ENCODE peak calls at places on chromosomes 3 and 15, in six cellular contexts. One of them, this sample, is unnamed.

GRCh38 chr15:89662893-89663673 is 7.8 kb upstream of the KIF7 start:
- DNase-seq in AG04450: peak; percentile 72
- DNase-seq in GM13977: no peak
- DNase-seq in cardiac fibroblast: peak; percentile 94
- DNase-seq in Calu3: peak; percentile 82
- DNase-seq in CD8-positive, alpha-beta T cell: no peak
- DNase-seq in this sample: peak; percentile 96

GRCh38 chr15:49406352-49407118 is 16.5 kb upstream of the FGF7 start:
- DNase-seq in GM13977: no peak
- DNase-seq in AG04450: no peak
- DNase-seq in Calu3: no peak
- DNase-seq in cardiac fibroblast: no peak
- DNase-seq in CD8-positive, alpha-beta T cell: no peak
- DNase-seq in this sample: no peak

GRCh38 chr3:137808015-137808414 is 43.9 kb downstream of the SOX14 start:
- DNase-seq in CD8-positive, alpha-beta T cell: no peak
- DNase-seq in cardiac fibroblast: no peak
- DNase-seq in AG04450: no peak
- DNase-seq in GM13977: no peak
- DNase-seq in Calu3: no peak
- DNase-seq in this sample: no peak

GRCh38 chr3:114848087-114848486 is 299.0 kb downstream of the ZBTB20 start:
- DNase-seq in Calu3: no peak
- DNase-seq in CD8-positive, alpha-beta T cell: no peak
- DNase-seq in AG04450: no peak
- DNase-seq in GM13977: no peak
- DNase-seq in cardiac fibroblast: no peak
- DNase-seq in this sample: no peak

GRCh38 chr3:187150599-187150998 is 11.3 kb upstream of the RPL39L start:
- DNase-seq in cardiac fibroblast: no peak
- DNase-seq in Calu3: peak; percentile 48
- DNase-seq in AG04450: no peak
- DNase-seq in CD8-positive, alpha-beta T cell: peak; percentile 55
- DNase-seq in GM13977: no peak
- DNase-seq in this sample: no peak

GRCh38 chr3:122295286-122295685 is 29.8 kb upstream of the CSTA start:
- DNase-seq in AG04450: no peak
- DNase-seq in Calu3: no peak
- DNase-seq in CD8-positive, alpha-beta T cell: no peak
- DNase-seq in cardiac fibroblast: no peak
- DNase-seq in GM13977: no peak
- DNase-seq in this sample: no peak

GRCh38 chr3:151276038-151277027 is 2.0 kb downstream of the P2RY14 start:
- DNase-seq in AG04450: no peak
- DNase-seq in GM13977: no peak
- DNase-seq in CD8-positive, alpha-beta T cell: no peak
- DNase-seq in cardiac fibroblast: no peak
- DNase-seq in Calu3: no peak
- DNase-seq in this sample: no peak

GRCh38 chr3:129022114-129022994 is 21.2 kb downstream of the EFCC1 start:
- DNase-seq in cardiac fibroblast: peak; percentile 34
- DNase-seq in AG04450: peak; percentile 53
- DNase-seq in GM13977: no peak
- DNase-seq in CD8-positive, alpha-beta T cell: no peak
- DNase-seq in Calu3: no peak
- DNase-seq in this sample: no peak

GRCh38 chr3:12560505-12561188 is 3.8 kb downstream of the MKRN2 start:
- DNase-seq in cardiac fibroblast: no peak
- DNase-seq in AG04450: no peak
- DNase-seq in GM13977: peak; percentile 67
- DNase-seq in CD8-positive, alpha-beta T cell: no peak
- DNase-seq in Calu3: no peak
- DNase-seq in this sample: no peak

GRCh38 chr3:38581774-38582173 is 67.7 kb downstream of the SCN5A start:
- DNase-seq in GM13977: no peak
- DNase-seq in cardiac fibroblast: no peak
- DNase-seq in AG04450: no peak
- DNase-seq in Calu3: no peak
- DNase-seq in CD8-positive, alpha-beta T cell: no peak
- DNase-seq in this sample: no peak

GRCh38 chr15:62512906-62513305 is 347.8 kb upstream of the C2CD4B start:
- DNase-seq in cardiac fibroblast: no peak
- DNase-seq in Calu3: no peak
- DNase-seq in GM13977: no peak
- DNase-seq in CD8-positive, alpha-beta T cell: no peak
- DNase-seq in AG04450: no peak
- DNase-seq in this sample: no peak

GRCh38 chr15:62549345-62549970 is 384.4 kb upstream of the C2CD4B start:
- DNase-seq in cardiac fibroblast: peak; percentile 59
- DNase-seq in GM13977: no peak
- DNase-seq in Calu3: peak; percentile 45
- DNase-seq in AG04450: no peak
- DNase-seq in CD8-positive, alpha-beta T cell: no peak
- DNase-seq in this sample: peak; percentile 26

GRCh38 chr15:51750942-51751686 is at the start of gene TMOD2:
- DNase-seq in AG04450: no peak
- DNase-seq in cardiac fibroblast: peak; percentile 34
- DNase-seq in GM13977: peak; percentile 78
- DNase-seq in Calu3: peak; percentile 56
- DNase-seq in CD8-positive, alpha-beta T cell: peak; percentile 47
- DNase-seq in this sample: no peak

GRCh38 chr15:52797625-52798501 is 7.7 kb upstream of the ONECUT1 start:
- DNase-seq in AG04450: no peak
- DNase-seq in Calu3: no peak
- DNase-seq in CD8-positive, alpha-beta T cell: no peak
- DNase-seq in GM13977: peak; percentile 27
- DNase-seq in cardiac fibroblast: no peak
- DNase-seq in this sample: no peak

GRCh38 chr3:51710631-51711351 is 3.9 kb downstream of the GRM2 start:
- DNase-seq in cardiac fibroblast: no peak
- DNase-seq in AG04450: no peak
- DNase-seq in Calu3: peak; percentile 24
- DNase-seq in CD8-positive, alpha-beta T cell: no peak
- DNase-seq in GM13977: no peak
- DNase-seq in this sample: no peak

GRCh38 chr3:153158961-153159735 is 2.9 kb upstream of the RAP2B start:
- DNase-seq in AG04450: no peak
- DNase-seq in cardiac fibroblast: no peak
- DNase-seq in CD8-positive, alpha-beta T cell: no peak
- DNase-seq in Calu3: peak; percentile 74
- DNase-seq in GM13977: no peak
- DNase-seq in this sample: no peak

GRCh38 chr3:5442106-5442785 is 254.7 kb downstream of the EDEM1 start:
- DNase-seq in AG04450: no peak
- DNase-seq in cardiac fibroblast: no peak
- DNase-seq in Calu3: no peak
- DNase-seq in GM13977: no peak
- DNase-seq in CD8-positive, alpha-beta T cell: no peak
- DNase-seq in this sample: no peak

GRCh38 chr3:104911376-104911775 is 455.3 kb upstream of the ALCAM start:
- DNase-seq in GM13977: no peak
- DNase-seq in cardiac fibroblast: peak; percentile 25
- DNase-seq in Calu3: no peak
- DNase-seq in AG04450: no peak
- DNase-seq in CD8-positive, alpha-beta T cell: no peak
- DNase-seq in this sample: peak; percentile 4

GRCh38 chr3:69009559-69010410 is 3.7 kb downstream of the EOGT start:
- DNase-seq in GM13977: no peak
- DNase-seq in Calu3: no peak
- DNase-seq in AG04450: peak; percentile 86
- DNase-seq in cardiac fibroblast: peak; percentile 87
- DNase-seq in CD8-positive, alpha-beta T cell: no peak
- DNase-seq in this sample: peak; percentile 92

GRCh38 chr3:178155521-178155920 is 380.7 kb upstream of the KCNMB2 start:
- DNase-seq in cardiac fibroblast: no peak
- DNase-seq in CD8-positive, alpha-beta T cell: no peak
- DNase-seq in GM13977: no peak
- DNase-seq in Calu3: peak; percentile 16
- DNase-seq in AG04450: no peak
- DNase-seq in this sample: no peak

GRCh38 chr3:165643433-165643824 is 193.8 kb downstream of the BCHE start:
- DNase-seq in Calu3: peak; percentile 41
- DNase-seq in CD8-positive, alpha-beta T cell: no peak
- DNase-seq in cardiac fibroblast: peak; percentile 54
- DNase-seq in GM13977: no peak
- DNase-seq in AG04450: peak; percentile 6
- DNase-seq in this sample: peak; percentile 54

DNA sequence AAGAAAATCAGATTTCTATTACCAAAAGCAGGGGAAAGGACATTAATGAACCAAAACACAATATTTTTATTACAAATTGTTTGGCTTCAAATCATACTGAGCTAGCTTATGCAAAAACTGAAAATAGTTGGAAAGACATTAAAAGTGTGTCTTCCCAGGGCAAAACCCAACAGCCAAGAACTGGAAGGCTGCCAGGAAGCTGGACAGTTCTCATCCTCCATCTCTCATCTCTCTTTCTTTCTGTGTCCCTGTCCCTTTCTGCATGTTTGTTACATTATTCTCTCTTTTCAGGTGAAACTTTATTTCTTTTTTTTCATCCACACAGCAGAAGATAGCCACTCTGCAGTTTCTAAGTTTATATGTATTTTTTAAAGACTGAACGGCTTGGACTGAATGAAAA is 41.1 kb upstream of the SNTN start:
- DNase-seq in GM13977: no peak
- DNase-seq in AG04450: no peak
- DNase-seq in Calu3: no peak
- DNase-seq in cardiac fibroblast: peak; percentile 3
- DNase-seq in CD8-positive, alpha-beta T cell: no peak
- DNase-seq in this sample: no peak
- TF ChIP-seq CTCF in GM13977: no peak
- TF ChIP-seq CTCF in AG04450: no peak
- TF ChIP-seq CTCF in Calu3: no peak
- TF ChIP-seq CTCF in cardiac fibroblast: no peak
- TF ChIP-seq CTCF in CD8-positive, alpha-beta T cell: no peak
- TF ChIP-seq CTCF in this sample: no peak

GRCh38 chr3:111863942-111864341 is 4.9 kb downstream of the PHLDB2 start:
- DNase-seq in Calu3: no peak
- DNase-seq in cardiac fibroblast: no peak
- DNase-seq in CD8-positive, alpha-beta T cell: no peak
- DNase-seq in AG04450: no peak
- DNase-seq in GM13977: no peak
- DNase-seq in this sample: no peak

GRCh38 chr3:111867889-111868426 is 8.9 kb downstream of the PHLDB2 start:
- DNase-seq in Calu3: no peak
- DNase-seq in GM13977: no peak
- DNase-seq in AG04450: no peak
- DNase-seq in cardiac fibroblast: no peak
- DNase-seq in CD8-positive, alpha-beta T cell: no peak
- DNase-seq in this sample: no peak

GRCh38 chr3:111862415-111862814 is 3.4 kb downstream of the PHLDB2 start:
- DNase-seq in cardiac fibroblast: no peak
- DNase-seq in AG04450: no peak
- DNase-seq in GM13977: no peak
- DNase-seq in CD8-positive, alpha-beta T cell: no peak
- DNase-seq in Calu3: no peak
- DNase-seq in this sample: no peak

GRCh38 chr3:111862974-111863373 is 3.9 kb downstream of the PHLDB2 start:
- DNase-seq in Calu3: no peak
- DNase-seq in GM13977: no peak
- DNase-seq in cardiac fibroblast: no peak
- DNase-seq in CD8-positive, alpha-beta T cell: no peak
- DNase-seq in AG04450: no peak
- DNase-seq in this sample: no peak

GRCh38 chr3:111864821-111865656 is 6.0 kb downstream of the PHLDB2 start:
- DNase-seq in AG04450: peak; percentile 66
- DNase-seq in cardiac fibroblast: peak; percentile 87
- DNase-seq in Calu3: peak; percentile 11
- DNase-seq in CD8-positive, alpha-beta T cell: no peak
- DNase-seq in GM13977: no peak
- DNase-seq in this sample: peak; percentile 65
- TF ChIP-seq CTCF in AG04450: peak; percentile 33
- TF ChIP-seq CTCF in cardiac fibroblast: peak; percentile 31
- TF ChIP-seq CTCF in Calu3: no peak
- TF ChIP-seq CTCF in CD8-positive, alpha-beta T cell: no peak
- TF ChIP-seq CTCF in GM13977: peak; percentile 17
- TF ChIP-seq CTCF in this sample: peak; percentile 60

DNA sequence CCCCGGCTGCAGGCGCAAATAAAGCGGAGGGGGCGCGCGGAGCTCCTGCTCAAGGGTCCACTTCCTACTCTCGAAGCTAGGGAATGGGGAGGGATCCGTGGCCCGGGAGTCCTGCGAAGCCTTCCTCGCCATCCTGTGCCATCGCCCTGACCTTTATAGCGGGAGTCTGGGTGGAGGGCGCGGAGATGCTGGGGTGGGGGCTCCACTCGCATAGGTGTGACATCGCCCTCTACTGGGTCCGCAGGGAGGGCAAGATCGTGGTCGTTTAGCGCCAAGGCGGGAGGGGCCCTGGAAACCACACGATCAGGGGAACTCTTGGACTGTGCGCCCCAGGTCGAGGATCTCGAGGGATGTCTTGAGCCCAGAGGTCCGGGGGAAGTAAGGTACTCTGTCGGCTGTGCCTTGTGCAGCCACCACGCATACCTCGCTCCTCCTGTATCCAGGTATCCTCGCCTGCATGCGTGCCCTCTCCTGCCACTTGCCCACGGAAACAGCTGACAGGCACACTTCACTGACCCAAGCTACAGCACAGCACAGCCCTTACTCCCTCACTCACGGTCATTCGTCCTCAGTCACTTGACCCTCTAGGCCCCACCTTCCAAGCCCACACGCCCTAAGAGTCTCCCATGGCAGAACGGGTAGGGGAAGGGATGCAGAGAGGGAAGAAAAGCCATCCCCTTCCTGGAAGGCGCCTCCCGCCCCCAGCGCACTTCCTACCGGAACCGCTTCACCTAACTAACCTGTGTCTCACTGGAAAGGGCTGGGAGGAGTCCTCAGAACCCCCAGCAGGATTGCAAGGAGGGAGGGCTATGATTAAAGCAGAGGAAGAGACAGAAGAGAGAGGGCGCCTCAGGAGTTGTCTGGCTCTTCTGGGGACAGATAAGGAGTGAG is 22.7 kb downstream of the EPHB3 start:
- DNase-seq in Calu3: no peak
- DNase-seq in CD8-positive, alpha-beta T cell: no peak
- DNase-seq in AG04450: no peak
- DNase-seq in GM13977: no peak
- DNase-seq in cardiac fibroblast: no peak
- DNase-seq in this sample: no peak
- TF ChIP-seq CTCF in Calu3: no peak
- TF ChIP-seq CTCF in CD8-positive, alpha-beta T cell: no peak
- TF ChIP-seq CTCF in AG04450: peak; percentile 29
- TF ChIP-seq CTCF in GM13977: peak; percentile 18
- TF ChIP-seq CTCF in cardiac fibroblast: no peak
- TF ChIP-seq CTCF in this sample: no peak

GRCh38 chr3:15148614-15149013 is 49.7 kb upstream of the RBSN start:
- DNase-seq in AG04450: no peak
- DNase-seq in Calu3: peak; percentile 3
- DNase-seq in CD8-positive, alpha-beta T cell: no peak
- DNase-seq in GM13977: no peak
- DNase-seq in cardiac fibroblast: no peak
- DNase-seq in this sample: no peak
- TF ChIP-seq CTCF in AG04450: peak; percentile 1
- TF ChIP-seq CTCF in Calu3: no peak
- TF ChIP-seq CTCF in CD8-positive, alpha-beta T cell: no peak
- TF ChIP-seq CTCF in GM13977: no peak
- TF ChIP-seq CTCF in cardiac fibroblast: no peak
- TF ChIP-seq CTCF in this sample: no peak